ENCODE peak calls at places on chromosomes 1 and 21, in six cellular contexts. Z is uterus, V is aorta, T is tibial artery, I is GM23248, O is PC-9. E is an unnamed sample.

GRCh38 chr1:205068001-205068400 is 16.3 kb downstream of the TMEM81 start:
- DNase-seq in T (peak; percentile 38), I (no peak), Z (no peak), O (no peak), V (no peak), E (no peak)

GRCh38 chr1:60942291-60942690 is 140.1 kb upstream of the NFIA start:
- DNase-seq in O (peak; percentile 77), T (no peak), V (no peak), Z (no peak), I (no peak), E (no peak)

GRCh38 chr1:35644204-35644603 is 2.9 kb upstream of the PSMB2 start:
- DNase-seq in V (no peak), O (no peak), T (no peak), Z (no peak), I (no peak), E (peak; percentile 4)

GRCh38 chr1:182215797-182216196 is 154.3 kb upstream of the ZNF648 start:
- DNase-seq in I (peak; percentile 66), Z (no peak), O (no peak), T (no peak), V (no peak), E (no peak)

GRCh38 chr1:184222561-184223157 is 164.2 kb upstream of the C1orf21 start:
- DNase-seq in O (peak; percentile 47), I (peak; percentile 71), Z (peak; percentile 35), T (peak; percentile 70), V (peak; percentile 57), E (peak; percentile 22)

GRCh38 chr1:40257313-40257687 is 736 bp upstream of the ZMPSTE24 start:
- DNase-seq in I (peak; percentile 62), O (no peak), T (no peak), V (no peak), Z (peak; percentile 24), E (no peak)

GRCh38 chr1:115929846-115930245 is 46.5 kb upstream of the SLC22A15 start:
- DNase-seq in V (no peak), O (no peak), Z (no peak), I (peak; percentile 85), T (no peak), E (no peak)

GRCh38 chr1:15073799-15074308 is 79.7 kb upstream of the TMEM51 start:
- DNase-seq in I (no peak), O (no peak), T (no peak), V (peak; percentile 30), Z (no peak), E (no peak)

GRCh38 chr1:230807029-230807428 is 59.8 kb downstream of the CAPN9 start:
- DNase-seq in Z (no peak), T (peak; percentile 88), I (no peak), V (peak; percentile 69), O (no peak), E (peak; percentile 96)

GRCh38 chr21:42039470-42039901 is 29.3 kb upstream of the ZBTB21 start:
- DNase-seq in Z (peak; percentile 47), I (peak; percentile 84), O (no peak), V (no peak), T (no peak), E (no peak)

GRCh38 chr1:9493326-9493725 is 45.9 kb upstream of the SLC25A33 start:
- DNase-seq in Z (no peak), T (no peak), I (no peak), O (no peak), V (no peak), E (no peak)

GRCh38 chr1:869499-870244 is 54.1 kb upstream of the SAMD11 start:
- DNase-seq in I (peak; percentile 73), T (peak; percentile 74), O (peak; percentile 77), V (peak; percentile 79), Z (peak; percentile 36), E (peak; percentile 50)

GRCh38 chr1:4160181-4160580 is 260.1 kb upstream of the C1orf174 start:
- DNase-seq in T (no peak), O (no peak), V (no peak), I (no peak), Z (no peak), E (no peak)

GRCh38 chr1:56824956-56825355 is 5.8 kb upstream of the FYB2 start:
- DNase-seq in O (no peak), Z (no peak), T (no peak), V (no peak), I (peak; percentile 13), E (no peak)

GRCh38 chr21:42112223-42112622 is 41.1 kb downstream of the UMODL1 start:
- DNase-seq in I (no peak), Z (no peak), T (no peak), V (no peak), O (no peak), E (no peak)

GRCh38 chr1:11923827-11924113 is 2.5 kb downstream of the KIAA2013 start:
- DNase-seq in Z (no peak), T (no peak), O (no peak), V (no peak), I (no peak), E (no peak)
- H3K27ac ChIP-seq in Z (no peak overlapping the region), T (peak overlapping the region; percentile 61), O (no peak overlapping the region), V (peak overlapping the region; percentile 8), I (no peak overlapping the region), E (no peak overlapping the region)

DNA sequence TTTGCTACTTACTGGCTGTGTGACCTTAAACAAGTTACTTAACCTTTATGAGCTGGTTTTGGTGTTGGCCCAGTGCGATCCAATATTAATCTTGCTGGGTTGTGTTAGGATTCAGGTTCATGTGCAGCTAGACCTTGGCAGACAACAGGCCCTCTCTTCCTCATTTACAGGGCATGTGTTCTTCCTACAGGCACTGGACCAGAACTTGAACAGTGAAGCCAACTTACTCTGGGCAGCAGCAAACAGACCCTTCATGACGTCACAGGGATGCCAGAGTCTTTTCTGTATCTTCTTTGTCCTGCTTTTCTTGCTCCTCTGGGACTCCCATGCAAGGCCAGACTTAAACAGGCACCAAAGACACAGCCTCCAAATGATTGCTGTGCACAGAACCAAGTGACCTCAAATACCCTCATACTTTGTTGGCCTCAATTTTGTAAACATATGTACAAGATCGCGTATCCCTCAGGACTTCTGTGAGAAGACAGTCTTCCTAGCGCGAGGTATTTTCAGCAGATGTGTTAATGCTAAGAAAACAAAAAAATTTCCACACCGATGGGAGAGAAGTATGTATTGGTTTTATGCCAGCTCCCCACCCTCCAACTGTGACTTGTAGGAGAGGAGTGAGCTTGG is 73.7 kb downstream of the URB2 start:
- DNase-seq in T (no peak), Z (no peak), I (peak; percentile 13), O (no peak), V (no peak), E (no peak)
- H3K27ac ChIP-seq in T (no peak overlapping the region), Z (no peak overlapping the region), I (no peak overlapping the region), O (no peak overlapping the region), V (no peak overlapping the region), E (no peak overlapping the region)

GRCh38 chr1:67987046-67987799 is 63.2 kb downstream of the DIRAS3 start:
- DNase-seq in I (peak; percentile 93), O (no peak), Z (no peak), V (no peak), T (no peak), E (no peak)

GRCh38 chr1:67983867-67984266 is 66.6 kb downstream of the DIRAS3 start:
- DNase-seq in Z (no peak), O (no peak), V (peak; percentile 46), I (no peak), T (peak; percentile 65), E (no peak)

DNA sequence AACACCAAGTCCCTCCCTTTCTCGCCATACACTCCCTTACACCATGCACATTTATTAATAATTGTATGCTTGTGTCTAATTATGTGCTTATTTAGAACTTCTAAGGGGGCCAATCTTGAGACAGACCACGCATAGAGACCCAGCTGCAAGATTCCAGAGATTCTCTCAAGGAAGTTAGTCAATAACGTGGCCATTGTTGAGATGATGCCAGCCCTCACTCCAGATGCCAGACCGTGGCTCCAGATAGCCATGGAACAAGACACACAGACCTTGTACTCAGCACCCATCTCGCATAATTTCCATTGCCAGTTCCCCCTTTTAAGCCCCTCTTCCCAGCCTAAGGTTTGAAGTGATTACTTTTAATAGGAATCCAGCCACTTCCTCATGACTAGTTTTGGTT is 62.4 kb downstream of the DIRAS3 start:
- DNase-seq in V (no peak), I (peak; percentile 26), T (no peak), Z (no peak), O (no peak), E (no peak)
- H3K27ac ChIP-seq in V (no peak overlapping the region), I (peak overlapping the region; percentile 71), T (no peak overlapping the region), Z (no peak overlapping the region), O (no peak overlapping the region), E (no peak overlapping the region)

DNA sequence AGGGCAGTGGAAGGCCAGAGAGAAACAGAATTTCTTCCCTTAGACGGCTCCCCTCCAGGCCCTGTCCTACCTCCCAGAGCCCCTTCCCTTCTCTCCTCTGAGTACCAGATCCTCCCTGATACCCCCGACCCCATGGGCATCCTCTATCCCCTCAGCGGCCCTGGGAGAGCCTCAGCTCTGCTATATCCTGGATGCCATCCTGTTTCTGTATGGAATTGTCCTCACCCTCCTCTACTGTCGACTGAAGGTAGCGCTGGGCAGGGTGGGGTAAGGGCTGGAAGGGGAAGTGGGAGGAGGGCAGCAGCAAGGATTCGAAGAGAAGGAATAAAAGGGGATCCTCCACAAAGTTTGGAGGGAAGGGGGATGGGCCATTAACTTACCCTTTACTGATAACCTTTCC is 2.7 kb downstream of the FCER1G start:
- DNase-seq in I (no peak), V (peak; percentile 47), T (no peak), Z (no peak), O (no peak), E (no peak)
- H3K27ac ChIP-seq in I (peak overlapping the region; percentile 99), V (no peak overlapping the region), T (peak overlapping the region; percentile 65), Z (peak overlapping the region; percentile 43), O (peak overlapping the region; percentile 29), E (peak overlapping the region; percentile 14)

GRCh38 chr1:13782634-13782995 is 82.6 kb downstream of the PRDM2 start:
- DNase-seq in V (no peak), I (peak; percentile 14), O (no peak), Z (no peak), T (no peak), E (no peak)
- H3K27ac ChIP-seq in V (no peak overlapping the region), I (peak overlapping the region; percentile 52), O (no peak overlapping the region), Z (peak overlapping the region; percentile 13), T (peak overlapping the region; percentile 27), E (no peak overlapping the region)

GRCh38 chr21:15651172-15651571 is 78.6 kb upstream of the USP25 start:
- DNase-seq in V (no peak), Z (no peak), I (no peak), T (no peak), O (no peak), E (no peak)
- H3K27ac ChIP-seq in V (no peak overlapping the region), Z (no peak overlapping the region), I (no peak overlapping the region), T (no peak overlapping the region), O (no peak overlapping the region), E (no peak overlapping the region)

DNA sequence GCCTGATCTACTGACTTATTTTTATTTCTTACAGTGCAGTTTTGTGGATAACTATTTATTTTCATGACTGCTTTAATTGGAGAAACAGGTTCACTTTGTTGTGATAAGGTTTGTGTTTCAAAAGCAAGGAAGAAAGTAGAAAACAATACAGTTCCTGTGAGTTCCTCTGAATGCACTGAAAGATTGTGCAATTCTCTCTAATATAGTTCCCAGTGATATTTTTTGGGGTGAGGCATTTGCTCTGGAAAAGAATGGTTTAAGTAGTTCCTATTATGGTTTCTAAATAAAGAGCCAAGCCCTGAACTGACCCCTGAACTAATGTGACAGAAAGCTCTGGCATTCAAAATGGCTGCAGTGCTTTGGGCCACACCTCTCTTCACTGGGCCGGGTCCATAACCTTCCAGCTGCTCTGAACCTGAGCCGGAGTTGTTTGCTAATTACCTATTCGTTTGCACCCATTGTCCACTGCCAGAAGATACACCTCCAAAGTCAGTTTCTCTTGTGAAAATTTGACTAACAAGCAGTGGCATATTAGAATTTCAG is 56.6 kb upstream of the VTCN1 start:
- DNase-seq in V (no peak), I (no peak), Z (no peak), O (peak; percentile 35), T (no peak), E (no peak)
- H3K27ac ChIP-seq in V (no peak overlapping the region), I (no peak overlapping the region), Z (no peak overlapping the region), O (peak overlapping the region; percentile 1), T (no peak overlapping the region), E (no peak overlapping the region)